ENCODE peak calls at places on chromosome 19, in six cellular contexts. M, S, I, U, H and Q are unnamed samples.

GRCh38 chr19:48624791-48625723 is 5.8 kb downstream of the SPHK2 start:
- DNase-seq in M (no peak), S (no peak), I (no peak), U (no peak), H (no peak), Q (no peak)

GRCh38 chr19:34715357-34715756 is 18.7 kb upstream of the ZNF181 start:
- DNase-seq in M (no peak), S (no peak), I (no peak), U (no peak), H (no peak), Q (no peak)

GRCh38 chr19:51297406-51297805 is 14.0 kb upstream of the IGLON5 start:
- DNase-seq in M (no peak), S (no peak), I (no peak), U (no peak), H (peak; percentile 58), Q (no peak)

GRCh38 chr19:39401549-39402416 is 4.9 kb upstream of the ZFP36 start:
- DNase-seq in M (peak; percentile 31), S (no peak), I (peak; percentile 82), U (no peak), H (no peak), Q (no peak)

GRCh38 chr19:52034051-52034728 is 6.0 kb upstream of the ZNF614 start:
- DNase-seq in M (no peak), S (no peak), I (peak; percentile 24), U (no peak), H (no peak), Q (no peak)

GRCh38 chr19:5661483-5661882 is 18.8 kb downstream of the MICOS13 start:
- DNase-seq in M (no peak), S (no peak), I (no peak), U (no peak), H (no peak), Q (no peak)

GRCh38 chr19:43465468-43466120 is at the start of gene LYPD3:
- DNase-seq in M (peak; percentile 18), S (no peak), I (peak; percentile 54), U (no peak), H (peak; percentile 86), Q (peak; percentile 6)

GRCh38 chr19:13077233-13077632 is 25.4 kb downstream of the LYL1 start:
- DNase-seq in M (no peak), S (no peak), I (peak; percentile 39), U (no peak), H (no peak), Q (no peak)

GRCh38 chr19:50780753-50781480 is 9.3 kb upstream of the ACP4 start:
- DNase-seq in M (no peak), S (no peak), I (no peak), U (no peak), H (no peak), Q (no peak)

GRCh38 chr19:30082611-30083010 is 140.6 kb downstream of the URI1 start:
- DNase-seq in M (no peak), S (no peak), I (no peak), U (no peak), H (no peak), Q (no peak)

GRCh38 chr19:12886943-12887747 is at the start of gene KLF1:
- DNase-seq in M (no peak), S (no peak), I (no peak), U (no peak), H (no peak), Q (no peak)

GRCh38 chr19:15378529-15379082 is 981 bp downstream of the AKAP8 start:
- DNase-seq in M (no peak), S (peak; percentile 56), I (peak; percentile 52), U (peak; percentile 45), H (no peak), Q (no peak)

GRCh38 chr19:46674416-46675178 is 13.6 kb upstream of the DACT3 start:
- DNase-seq in M (no peak), S (no peak), I (no peak), U (no peak), H (no peak), Q (no peak)

GRCh38 chr19:47305309-47305751 is 4.3 kb upstream of the C5AR1 start:
- DNase-seq in M (peak; percentile 69), S (peak; percentile 88), I (peak; percentile 92), U (peak; percentile 66), H (peak; percentile 91), Q (peak; percentile 83)

GRCh38 chr19:43809762-43810696 is 7.8 kb upstream of the LYPD5 start:
- DNase-seq in M (no peak), S (no peak), I (peak; percentile 80), U (no peak), H (no peak), Q (no peak)

GRCh38 chr19:48452656-48453480 is 2.5 kb upstream of the KCNJ14 start:
- DNase-seq in M (no peak), S (no peak), I (peak; percentile 11), U (no peak), H (no peak), Q (no peak)

GRCh38 chr19:10713317-10713716 is 4.6 kb upstream of the DNM2 start:
- DNase-seq in M (no peak), S (no peak), I (no peak), U (no peak), H (no peak), Q (no peak)

GRCh38 chr19:6707658-6708018 is 12.8 kb downstream of the C3 start:
- DNase-seq in M (no peak), S (no peak), I (no peak), U (no peak), H (no peak), Q (no peak)

GRCh38 chr19:38543807-38544568 is 73.8 kb downstream of the MAP4K1 start:
- DNase-seq in M (peak; percentile 38), S (peak; percentile 50), I (peak; percentile 80), U (peak; percentile 32), H (no peak), Q (peak; percentile 40)

GRCh38 chr19:47405854-47406417 is 13.4 kb downstream of the MEIS3 start:
- DNase-seq in M (no peak), S (no peak), I (no peak), U (no peak), H (no peak), Q (no peak)

GRCh38 chr19:39411832-39412099 is 703 bp upstream of the PLEKHG2 start:
- DNase-seq in M (peak; percentile 90), S (peak; percentile 95), I (peak; percentile 96), U (peak; percentile 93), H (peak; percentile 96), Q (no peak)

GRCh38 chr19:16660763-16661479 is at the start of gene TMEM38A:
- DNase-seq in M (peak; percentile 72), S (peak; percentile 43), I (no peak), U (peak; percentile 62), H (peak; percentile 79), Q (no peak)

DNA sequence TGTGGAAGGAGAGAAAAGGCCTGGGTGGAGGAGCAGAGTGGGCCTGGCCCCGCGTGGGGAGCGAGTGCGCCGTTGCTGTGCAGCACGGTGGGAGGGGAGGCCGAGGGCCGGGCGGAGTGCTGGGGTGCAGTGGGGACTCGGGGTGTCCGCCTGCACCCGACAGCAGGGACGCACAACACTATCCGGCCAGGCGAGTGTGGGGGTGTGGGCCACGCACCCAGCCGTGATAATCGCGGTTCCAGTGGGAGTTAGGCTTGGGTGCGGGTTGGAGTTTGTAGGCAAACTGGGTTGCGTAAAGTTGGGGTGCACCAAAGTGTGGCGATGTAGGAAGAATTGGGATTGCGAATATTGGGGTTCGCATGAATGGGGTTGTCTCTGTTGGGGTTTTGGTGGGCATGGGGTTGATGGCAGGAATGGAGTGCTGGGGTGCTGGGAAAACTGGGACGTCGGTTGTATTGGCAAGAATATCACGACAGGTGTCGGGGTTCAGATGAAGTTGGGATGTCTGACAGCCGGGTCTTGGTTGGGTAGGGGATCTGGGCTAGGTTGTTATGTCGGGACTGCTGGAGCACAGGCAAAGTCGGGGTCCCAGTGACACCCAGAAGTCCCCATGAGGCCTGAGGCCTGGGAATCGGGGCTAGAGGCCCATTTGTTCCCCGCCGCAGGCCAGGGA is 604 bp upstream of the CIRBP start:
- DNase-seq in M (peak; percentile 41), S (no peak), I (no peak), U (no peak), H (no peak), Q (no peak)
- H3K4me3 ChIP-seq in M (peak overlapping the region; percentile 79), S (no peak overlapping the region), I (no peak overlapping the region), U (peak overlapping the region; percentile 86), H (peak overlapping the region; percentile 80), Q (no peak overlapping the region)

DNA sequence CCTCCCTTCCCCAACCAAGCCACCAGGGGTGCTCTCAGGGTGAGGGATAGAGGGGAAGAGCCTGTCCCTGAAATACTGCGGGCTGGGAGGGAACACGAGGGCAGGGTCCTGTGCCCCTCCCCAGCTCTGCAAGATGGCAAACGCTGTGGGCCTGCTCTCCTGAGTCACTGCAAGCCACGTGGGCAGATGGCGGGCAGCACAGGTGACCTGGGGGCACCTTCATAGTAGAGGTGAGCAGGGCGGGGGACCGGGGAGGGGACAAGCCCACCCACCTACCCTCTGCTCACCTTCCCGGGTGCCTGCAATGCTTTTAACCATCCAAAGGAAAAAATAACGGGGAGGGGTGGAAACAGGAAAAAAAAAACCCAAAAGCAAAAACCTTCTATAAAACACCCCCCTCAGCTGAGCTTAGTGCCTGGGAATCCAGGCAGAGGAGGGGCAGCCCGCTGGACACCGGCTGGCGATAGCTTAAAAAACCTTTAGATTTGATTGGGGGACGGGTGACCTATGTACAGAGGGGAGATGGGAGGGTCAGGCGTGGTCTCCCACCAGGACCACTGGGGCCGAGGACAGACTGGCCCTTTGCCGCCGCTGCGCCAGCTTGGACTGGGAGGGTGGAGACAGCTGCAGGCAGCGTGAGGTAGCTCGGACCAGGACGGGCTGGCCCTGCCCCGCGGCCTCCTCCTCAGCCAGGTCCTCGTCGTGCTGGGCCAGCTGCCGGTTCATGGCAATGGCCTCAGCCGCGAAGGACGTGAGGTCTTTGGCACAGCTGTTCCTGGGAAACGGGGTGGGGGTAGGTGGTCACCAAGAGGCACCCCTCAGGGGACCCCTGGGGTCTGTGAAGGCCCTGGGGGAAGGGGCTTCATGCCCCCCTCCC is 11.7 kb downstream of the MKNK2 start:
- DNase-seq in M (no peak), S (no peak), I (no peak), U (no peak), H (peak; percentile 74), Q (no peak)
- TF ChIP-seq CTCF in M (no peak), S (no peak), I (no peak), U (no peak), H (no peak), Q (no peak)

GRCh38 chr19:45428385-45429231 is 4.9 kb upstream of the ERCC1 start:
- DNase-seq in M (peak; percentile 79), S (no peak), I (peak; percentile 42), U (peak; percentile 70), H (no peak), Q (no peak)
- H3K4me3 ChIP-seq in M (peak overlapping the region; percentile 57), S (peak overlapping the region; percentile 22), I (peak overlapping the region; percentile 55), U (peak overlapping the region; percentile 67), H (peak overlapping the region; percentile 61), Q (peak overlapping the region; percentile 47)

DNA sequence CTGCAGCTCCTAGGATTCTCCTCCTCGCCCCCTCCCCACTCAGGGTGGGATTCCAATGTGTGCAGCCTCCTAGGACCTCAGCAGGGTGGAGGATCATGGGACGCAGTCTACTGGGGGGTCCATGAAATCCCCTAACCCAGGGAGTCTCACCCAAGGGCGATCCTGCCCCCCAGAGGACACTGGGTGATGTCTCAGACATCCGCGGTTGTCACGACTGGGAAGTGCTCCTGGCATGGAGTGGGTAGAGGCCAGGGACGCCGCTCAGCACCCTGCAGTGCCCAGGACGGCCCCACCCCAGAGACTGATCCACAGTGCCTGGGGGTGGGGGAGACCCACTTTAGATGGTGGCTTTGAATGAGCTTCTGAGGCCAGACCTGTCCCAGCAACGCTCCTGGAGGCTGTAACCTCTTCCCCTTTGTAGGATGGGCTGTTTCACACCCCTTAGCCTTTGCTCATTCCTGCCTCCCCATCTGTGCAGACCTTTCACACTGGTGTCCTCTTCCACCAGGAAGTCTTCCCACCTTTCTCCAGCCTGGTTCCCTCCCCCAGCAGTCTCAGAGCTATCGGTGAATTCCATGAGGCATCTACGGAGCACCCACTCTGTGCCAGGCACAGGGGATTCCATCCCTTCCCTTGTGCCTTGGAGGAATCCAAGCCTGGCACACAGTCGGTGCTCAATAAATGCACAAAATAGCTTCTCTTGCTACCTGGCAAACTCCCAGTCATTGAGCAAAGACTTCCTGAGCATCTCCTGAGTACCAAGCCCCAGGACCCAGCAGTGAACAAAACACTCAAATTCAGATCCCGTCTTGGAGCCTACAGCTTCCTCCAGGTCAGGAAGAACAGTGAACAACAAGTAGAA is 10.5 kb downstream of the SMIM24 start:
- DNase-seq in M (no peak), S (no peak), I (no peak), U (no peak), H (no peak), Q (no peak)
- TF ChIP-seq CTCF in M (peak; percentile 8), S (no peak), I (peak; percentile 12), U (no peak), H (no peak), Q (peak; percentile 21)